ENCODE peak calls at places on chromosomes 4 and X, in eight cellular contexts. A is Caki2; E is activated T-helper 9 cell treated with anti-CD3 and anti-CD28 coated beads, Interleukin-2, amount 50 U/mL, for 16 hours; S is BJ; B is NCI-H2081; I is KBM-7; F is activated CD4-positive, alpha-beta T cell treated with anti-CD3 and anti-CD28 coated beads, Interleukin-2, amount 10 ng/mL, durations not matched to agents 7 days and 5 days; L is AG08395. T is an unnamed sample.
A peak's percentile ranks its signal among the peaks of the same experiment; 100 is the strongest.

GRCh38 chr4:112531146-112531545 is 15.2 kb upstream of the NEUROG2 start:
- DNase-seq in A (no peak), E (no peak), S (no peak), B (no peak), I (no peak), F (no peak), L (no peak), T (no peak)

GRCh38 chrX:122115604-122116003 is 1068.2 kb downstream of the GLUD2 start:
- DNase-seq in A (no peak), E (no peak), S (no peak), B (no peak), I (no peak), F (no peak), L (no peak), T (no peak)

GRCh38 chrX:97446298-97446882 is 562.7 kb downstream of the RPA4 start:
- DNase-seq in A (no peak), E (no peak), S (no peak), B (no peak), I (no peak), F (no peak), L (no peak), T (no peak)

GRCh38 chr4:110196871-110197420 is 1.5 kb downstream of the ELOVL6 start:
- DNase-seq in A (peak; percentile 65), E (peak; percentile 56), S (no peak), B (peak; percentile 30), I (peak; percentile 63), F (peak; percentile 69), L (peak; percentile 39), T (peak; percentile 74)

GRCh38 chr4:95869961-95870500 is 30.1 kb downstream of the PDHA2 start:
- DNase-seq in A (no peak), E (no peak), S (no peak), B (no peak), I (peak; percentile 3), F (no peak), L (no peak), T (no peak)

GRCh38 chr4:186030795-186031194 is 38.2 kb upstream of the TLR3 start:
- DNase-seq in A (no peak), E (no peak), S (no peak), B (no peak), I (no peak), F (no peak), L (no peak), T (no peak)

GRCh38 chr4:34181311-34181808 is 2063.0 kb downstream of the ARAP2 start:
- DNase-seq in A (peak; percentile 45), E (no peak), S (peak; percentile 84), B (no peak), I (no peak), F (no peak), L (peak; percentile 10), T (no peak)

GRCh38 chr4:1010522-1011021 is 854 bp upstream of the FGFRL1 start:
- DNase-seq in A (peak; percentile 63), E (peak; percentile 46), S (no peak), B (peak; percentile 12), I (peak; percentile 66), F (peak; percentile 79), L (peak; percentile 82), T (peak; percentile 52)

GRCh38 chr4:99808260-99808857 is 8.3 kb upstream of the DAPP1 start:
- DNase-seq in A (peak; percentile 49), E (peak; percentile 46), S (no peak), B (peak; percentile 27), I (peak; percentile 83), F (peak; percentile 81), L (peak; percentile 26), T (no peak)

GRCh38 chr4:158111241-158111640 is 61.6 kb downstream of the GASK1B start:
- DNase-seq in A (no peak), E (no peak), S (no peak), B (no peak), I (no peak), F (no peak), L (no peak), T (no peak)

GRCh38 chr4:84481077-84481878 is 17.8 kb downstream of the NKX6-1 start:
- DNase-seq in A (no peak), E (no peak), S (no peak), B (no peak), I (no peak), F (no peak), L (no peak), T (no peak)

GRCh38 chrX:38055170-38055847 is 49.0 kb downstream of the SYTL5 start:
- DNase-seq in A (peak; percentile 24), E (no peak), S (no peak), B (no peak), I (no peak), F (no peak), L (peak; percentile 12), T (no peak)

GRCh38 chr4:38387348-38387747 is 276.7 kb upstream of the KLF3 start:
- DNase-seq in A (no peak), E (no peak), S (no peak), B (no peak), I (no peak), F (no peak), L (no peak), T (no peak)

GRCh38 chrX:139542652-139543051 is 12.1 kb downstream of the F9 start:
- DNase-seq in A (no peak), E (no peak), S (no peak), B (no peak), I (no peak), F (no peak), L (no peak), T (no peak)

GRCh38 chr4:31234494-31234893 is 514.3 kb downstream of the PCDH7 start:
- DNase-seq in A (peak; percentile 60), E (no peak), S (no peak), B (no peak), I (peak; percentile 46), F (no peak), L (no peak), T (no peak)

GRCh38 chr4:95660719-95661118 is 111.9 kb upstream of the UNC5C start:
- DNase-seq in A (no peak), E (no peak), S (no peak), B (no peak), I (no peak), F (no peak), L (no peak), T (no peak)

GRCh38 chrX:44039556-44039955 is 66.4 kb upstream of the NDP start:
- DNase-seq in A (peak; percentile 1), E (no peak), S (no peak), B (no peak), I (no peak), F (no peak), L (no peak), T (no peak)

GRCh38 chr4:124202106-124202505 is 510.4 kb downstream of the ANKRD50 start:
- DNase-seq in A (no peak), E (no peak), S (no peak), B (no peak), I (no peak), F (no peak), L (peak; percentile 13), T (no peak)

T was measured in NCI-H146.